ENCODE peak calls at places on chromosome 1, in six cellular contexts. Q, P, A, Y, F and I are unnamed samples.

GRCh38 chr1:6646499-6647148 is 22.0 kb downstream of the THAP3 start:
- DNase-seq in Q (no peak), P (peak; percentile 40), A (peak; percentile 23), Y (peak; percentile 7), F (peak; percentile 84), I (peak; percentile 30)

GRCh38 chr1:206590025-206590834 is 22.0 kb downstream of the EIF2D start:
- DNase-seq in Q (peak; percentile 59), P (no peak), A (peak; percentile 82), Y (peak; percentile 44), F (peak; percentile 58), I (no peak)

GRCh38 chr1:222095606-222096475 is 354.0 kb upstream of the DUSP10 start:
- DNase-seq in Q (no peak), P (peak; percentile 67), A (no peak), Y (peak; percentile 11), F (peak; percentile 79), I (peak; percentile 7)

GRCh38 chr1:150981177-150981804 is 801 bp upstream of the ANXA9 start:
- DNase-seq in Q (no peak), P (peak; percentile 95), A (no peak), Y (peak; percentile 84), F (peak; percentile 92), I (peak; percentile 87)

GRCh38 chr1:6423321-6423999 is 1.1 kb upstream of the ESPN start:
- DNase-seq in Q (no peak), P (peak; percentile 92), A (peak; percentile 48), Y (peak; percentile 94), F (peak; percentile 94), I (no peak)

GRCh38 chr1:232901255-232901654 is 49.2 kb upstream of the NTPCR start:
- DNase-seq in Q (no peak), P (no peak), A (no peak), Y (no peak), F (peak; percentile 8), I (no peak)

GRCh38 chr1:85343213-85343611 is 66.8 kb upstream of the BCL10 start:
- DNase-seq in Q (no peak), P (no peak), A (no peak), Y (no peak), F (no peak), I (no peak)

GRCh38 chr1:228338521-228339051 is 68.0 kb downstream of the TRIM11 start:
- DNase-seq in Q (no peak), P (peak; percentile 34), A (no peak), Y (no peak), F (no peak), I (no peak)

GRCh38 chr1:916173-917075 is 7.3 kb upstream of the SAMD11 start:
- DNase-seq in Q (no peak), P (no peak), A (no peak), Y (no peak), F (no peak), I (no peak)

GRCh38 chr1:8145525-8145924 is 119.4 kb upstream of the ERRFI1 start:
- DNase-seq in Q (no peak), P (no peak), A (peak; percentile 74), Y (no peak), F (no peak), I (no peak)

GRCh38 chr1:178142806-178143205 is 48.9 kb downstream of the RASAL2 start:
- DNase-seq in Q (no peak), P (no peak), A (no peak), Y (no peak), F (no peak), I (no peak)

GRCh38 chr1:59814901-59815825 is at the start of gene HOOK1:
- DNase-seq in Q (no peak), P (no peak), A (no peak), Y (no peak), F (peak; percentile 34), I (no peak)

GRCh38 chr1:145872421-145872891 is 13.2 kb downstream of the ANKRD35 start:
- DNase-seq in Q (no peak), P (peak; percentile 71), A (peak; percentile 9), Y (no peak), F (peak; percentile 71), I (no peak)

GRCh38 chr1:3690282-3691065 is 38.2 kb downstream of the TP73 start:
- DNase-seq in Q (peak; percentile 53), P (no peak), A (no peak), Y (no peak), F (no peak), I (no peak)

GRCh38 chr1:221263831-221264767 is 384.9 kb downstream of the HLX start:
- DNase-seq in Q (no peak), P (peak; percentile 73), A (peak; percentile 75), Y (peak; percentile 44), F (peak; percentile 85), I (peak; percentile 52)

GRCh38 chr1:12031039-12031980 is 12.0 kb downstream of the MIIP start:
- DNase-seq in Q (no peak), P (peak; percentile 49), A (no peak), Y (peak; percentile 18), F (peak; percentile 64), I (no peak)

GRCh38 chr1:85343612-85344255 is 67.3 kb upstream of the BCL10 start:
- DNase-seq in Q (no peak), P (no peak), A (peak; percentile 95), Y (no peak), F (peak; percentile 67), I (peak; percentile 66)

GRCh38 chr1:111507411-111508201 is 4.2 kb upstream of the ADORA3 start:
- DNase-seq in Q (no peak), P (peak; percentile 86), A (peak; percentile 31), Y (peak; percentile 56), F (peak; percentile 86), I (peak; percentile 51)

GRCh38 chr1:16051039-16051438 is 7.5 kb downstream of the CLCNKB start:
- DNase-seq in Q (no peak), P (no peak), A (no peak), Y (no peak), F (no peak), I (no peak)

GRCh38 chr1:16053781-16054502 is 10.4 kb downstream of the CLCNKB start:
- DNase-seq in Q (no peak), P (no peak), A (no peak), Y (no peak), F (no peak), I (no peak)

GRCh38 chr1:16054598-16055540 is 11.3 kb downstream of the CLCNKB start:
- DNase-seq in Q (no peak), P (no peak), A (no peak), Y (no peak), F (no peak), I (no peak)

GRCh38 chr1:16061255-16061654 is 12.2 kb downstream of the FAM131C start:
- DNase-seq in Q (no peak), P (no peak), A (no peak), Y (peak; percentile 56), F (no peak), I (no peak)

DNA sequence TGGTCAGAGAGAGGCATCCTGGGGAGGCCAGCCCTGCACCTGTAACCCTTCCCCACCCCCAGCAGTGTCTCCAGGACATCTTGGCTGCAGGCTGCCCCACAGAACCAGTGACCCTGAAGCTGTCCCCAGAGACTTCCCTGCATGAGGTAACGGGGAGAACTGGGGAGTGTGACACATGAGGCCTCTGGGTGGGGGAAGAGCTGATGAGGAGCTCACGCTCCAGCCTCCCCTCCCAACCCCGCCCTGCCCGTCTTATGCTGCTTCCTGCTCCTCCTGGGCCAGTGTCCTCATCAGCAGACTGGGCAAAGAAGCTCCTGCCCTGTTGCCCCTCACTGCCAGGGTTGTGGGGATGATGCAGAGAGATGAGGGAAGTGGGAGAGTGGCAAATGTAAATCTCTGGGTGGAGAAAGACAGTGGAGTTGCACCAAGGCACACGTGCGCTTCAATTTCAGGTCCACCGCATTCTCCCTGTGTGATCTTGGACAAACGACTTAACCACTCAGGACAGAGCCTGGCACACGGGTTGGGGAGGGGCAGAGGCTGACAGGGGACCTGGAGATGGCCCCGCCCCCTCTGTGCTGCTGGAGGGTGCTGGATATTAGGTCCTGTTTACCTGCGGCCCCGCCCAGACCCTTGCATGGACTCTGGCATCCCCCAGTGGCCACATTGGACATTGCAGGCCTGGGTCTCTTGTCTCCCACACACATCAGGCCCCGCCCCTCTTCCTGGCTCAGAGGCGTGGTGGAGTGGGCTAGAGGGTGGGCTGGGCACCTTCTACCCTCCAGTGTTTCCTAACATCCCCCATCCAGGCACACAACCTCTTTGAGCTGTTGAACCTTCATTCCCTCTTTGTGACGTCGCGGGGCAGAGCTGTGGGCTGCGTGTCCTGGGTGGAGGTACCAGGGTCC is 12.3 kb downstream of the CLCNKB start:
- DNase-seq in Q (peak; percentile 82), P (peak; percentile 98), A (peak; percentile 38), Y (peak; percentile 93), F (peak; percentile 96), I (peak; percentile 77)
- H2AFZ ChIP-seq in Q (peak overlapping the region; percentile 39), P (no peak overlapping the region), A (peak overlapping the region; percentile 5), Y (no peak overlapping the region), F (peak overlapping the region; percentile 86), I (no peak overlapping the region)

GRCh38 chr1:161013104-161013590 is 7.8 kb downstream of the F11R start:
- DNase-seq in Q (no peak), P (no peak), A (no peak), Y (no peak), F (no peak), I (no peak)
- H2AFZ ChIP-seq in Q (no peak overlapping the region), P (no peak overlapping the region), A (peak overlapping the region; percentile 58), Y (no peak overlapping the region), F (no peak overlapping the region), I (no peak overlapping the region)

DNA sequence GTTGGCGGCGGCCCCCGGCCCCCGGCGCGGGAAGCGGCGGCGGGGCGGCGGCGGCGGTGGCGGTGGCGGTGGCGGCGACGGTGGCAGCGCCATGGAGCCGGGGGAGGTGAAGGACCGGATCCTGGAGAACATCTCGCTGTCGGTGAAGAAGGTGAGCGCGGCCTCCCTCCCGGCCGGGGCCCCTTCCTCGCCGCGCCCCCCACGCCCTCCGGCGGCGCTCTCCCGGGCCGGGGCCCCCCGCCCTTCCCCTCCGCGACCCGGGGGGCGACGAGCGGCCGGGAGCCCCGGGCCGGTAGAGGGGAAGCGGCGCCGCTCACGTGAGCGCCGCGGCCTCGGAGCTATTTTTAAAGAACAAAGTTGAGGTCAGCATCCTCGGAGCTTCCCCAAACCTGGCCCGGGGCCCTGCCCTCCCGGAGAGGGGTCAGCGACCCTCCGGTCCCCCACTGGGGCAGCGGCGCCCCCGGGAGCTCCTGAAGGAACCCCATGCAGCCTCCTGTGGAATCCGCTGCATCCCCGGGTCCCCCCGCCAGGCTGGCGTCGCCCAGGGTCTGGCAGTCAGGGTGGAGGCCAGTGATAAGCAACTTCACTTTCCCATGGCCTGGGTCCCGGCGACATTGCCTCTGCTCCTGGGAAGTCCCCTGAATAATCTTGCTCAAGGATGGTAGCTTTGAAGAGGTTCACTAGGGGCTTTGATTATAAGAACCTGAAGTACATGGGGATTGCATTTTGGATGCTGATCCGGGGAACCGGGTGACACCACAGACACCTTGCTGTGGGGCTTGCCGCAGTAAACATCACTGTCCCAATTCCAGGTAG is 556 bp downstream of the PLEKHM2 start:
- DNase-seq in Q (no peak), P (peak; percentile 38), A (no peak), Y (no peak), F (peak; percentile 54), I (no peak)
- H2AFZ ChIP-seq in Q (no peak overlapping the region), P (no peak overlapping the region), A (peak overlapping the region; percentile 20), Y (peak overlapping the region; percentile 55), F (peak overlapping the region; percentile 90), I (no peak overlapping the region)

GRCh38 chr1:163406787-163407186 is 85.0 kb downstream of the NUF2 start:
- DNase-seq in Q (no peak), P (no peak), A (no peak), Y (no peak), F (no peak), I (no peak)

GRCh38 chr1:163395767-163396166 is 74.0 kb downstream of the NUF2 start:
- DNase-seq in Q (no peak), P (no peak), A (peak; percentile 29), Y (no peak), F (no peak), I (no peak)

GRCh38 chr1:163398980-163399379 is 77.2 kb downstream of the NUF2 start:
- DNase-seq in Q (no peak), P (no peak), A (no peak), Y (no peak), F (no peak), I (no peak)

GRCh38 chr1:163399976-163400375 is 78.2 kb downstream of the NUF2 start:
- DNase-seq in Q (no peak), P (peak; percentile 89), A (no peak), Y (no peak), F (peak; percentile 88), I (no peak)

GRCh38 chr1:163401211-163401610 is 79.5 kb downstream of the NUF2 start:
- DNase-seq in Q (no peak), P (no peak), A (no peak), Y (peak; percentile 1), F (no peak), I (peak; percentile 24)
- H2AFZ ChIP-seq in Q (no peak overlapping the region), P (no peak overlapping the region), A (no peak overlapping the region), Y (no peak overlapping the region), F (no peak overlapping the region), I (no peak overlapping the region)